ENCODE peak calls at places on chromosomes 12 and 14, in five cellular contexts. One of them, this sample, is unnamed.

GRCh38 chr12:10720974-10721565 is 2.1 kb downstream of the YBX3 start:
- DNase-seq in neural progenitor cell: no peak
- DNase-seq in adipocyte: peak; percentile 41
- DNase-seq in Caco-2: no peak
- DNase-seq in psoas muscle: no peak
- DNase-seq in this sample: peak; percentile 55

GRCh38 chr14:20846560-20846959 is 43.9 kb upstream of the RNASE1 start:
- DNase-seq in neural progenitor cell: no peak
- DNase-seq in psoas muscle: no peak
- DNase-seq in Caco-2: no peak
- DNase-seq in adipocyte: no peak
- DNase-seq in this sample: no peak

GRCh38 chr14:64725879-64726584 is 21.8 kb downstream of the PLEKHG3 start:
- DNase-seq in adipocyte: no peak
- DNase-seq in psoas muscle: no peak
- DNase-seq in Caco-2: no peak
- DNase-seq in neural progenitor cell: no peak
- DNase-seq in this sample: peak; percentile 54

GRCh38 chr12:3718100-3718499 is 34.8 kb downstream of the CRACR2A start:
- DNase-seq in neural progenitor cell: no peak
- DNase-seq in adipocyte: no peak
- DNase-seq in Caco-2: no peak
- DNase-seq in psoas muscle: no peak
- DNase-seq in this sample: no peak

GRCh38 chr12:34287986-34288962 is 266.0 kb downstream of the ALG10 start:
- DNase-seq in neural progenitor cell: no peak
- DNase-seq in psoas muscle: no peak
- DNase-seq in Caco-2: no peak
- DNase-seq in adipocyte: no peak
- DNase-seq in this sample: no peak

GRCh38 chr14:91649930-91650329 is 82.0 kb downstream of the CATSPERB start:
- DNase-seq in Caco-2: peak; percentile 29
- DNase-seq in neural progenitor cell: peak; percentile 27
- DNase-seq in adipocyte: peak; percentile 73
- DNase-seq in psoas muscle: no peak
- DNase-seq in this sample: peak; percentile 79

GRCh38 chr12:47736877-47737676 is 11.8 kb upstream of the ENDOU start:
- DNase-seq in adipocyte: peak; percentile 89
- DNase-seq in psoas muscle: peak; percentile 84
- DNase-seq in Caco-2: no peak
- DNase-seq in neural progenitor cell: no peak
- DNase-seq in this sample: peak; percentile 97

GRCh38 chr12:91419809-91420208 is 237.2 kb upstream of the DCN start:
- DNase-seq in neural progenitor cell: no peak
- DNase-seq in psoas muscle: no peak
- DNase-seq in adipocyte: no peak
- DNase-seq in Caco-2: no peak
- DNase-seq in this sample: no peak

GRCh38 chr12:12718853-12719252 is 1.7 kb downstream of the CDKN1B start:
- DNase-seq in Caco-2: peak; percentile 25
- DNase-seq in neural progenitor cell: peak; percentile 43
- DNase-seq in adipocyte: peak; percentile 68
- DNase-seq in psoas muscle: no peak
- DNase-seq in this sample: no peak

GRCh38 chr12:52277486-52278245 is 3.2 kb downstream of the KRT86 start:
- DNase-seq in psoas muscle: no peak
- DNase-seq in neural progenitor cell: no peak
- DNase-seq in adipocyte: no peak
- DNase-seq in Caco-2: no peak
- DNase-seq in this sample: no peak

GRCh38 chr12:31868980-31869379 is 90.2 kb upstream of the RESF1 start:
- DNase-seq in psoas muscle: no peak
- DNase-seq in adipocyte: peak; percentile 9
- DNase-seq in neural progenitor cell: no peak
- DNase-seq in Caco-2: no peak
- DNase-seq in this sample: no peak

GRCh38 chr12:44848771-44849085 is 27.4 kb downstream of the NELL2 start:
- DNase-seq in Caco-2: no peak
- DNase-seq in adipocyte: no peak
- DNase-seq in neural progenitor cell: no peak
- DNase-seq in psoas muscle: no peak
- DNase-seq in this sample: no peak

GRCh38 chr12:44847888-44848770 is 28.0 kb downstream of the NELL2 start:
- DNase-seq in adipocyte: no peak
- DNase-seq in neural progenitor cell: no peak
- DNase-seq in Caco-2: no peak
- DNase-seq in psoas muscle: no peak
- DNase-seq in this sample: peak; percentile 21

GRCh38 chr12:44851586-44851985 is 24.5 kb downstream of the NELL2 start:
- DNase-seq in Caco-2: no peak
- DNase-seq in psoas muscle: no peak
- DNase-seq in neural progenitor cell: no peak
- DNase-seq in adipocyte: no peak
- DNase-seq in this sample: no peak

GRCh38 chr12:44846826-44847225 is 29.3 kb downstream of the NELL2 start:
- DNase-seq in adipocyte: no peak
- DNase-seq in Caco-2: no peak
- DNase-seq in psoas muscle: no peak
- DNase-seq in neural progenitor cell: no peak
- DNase-seq in this sample: no peak

GRCh38 chr12:44847403-44847802 is 28.7 kb downstream of the NELL2 start:
- DNase-seq in neural progenitor cell: no peak
- DNase-seq in adipocyte: no peak
- DNase-seq in psoas muscle: no peak
- DNase-seq in Caco-2: no peak
- DNase-seq in this sample: no peak
- H3K36me3 ChIP-seq in neural progenitor cell: no peaks in the 10 kb centered on the region
- H3K36me3 ChIP-seq in adipocyte: no peaks in the 10 kb centered on the region
- H3K36me3 ChIP-seq in psoas muscle: no peaks in the 10 kb centered on the region
- H3K36me3 ChIP-seq in Caco-2: no peaks in the 10 kb centered on the region
- H3K36me3 ChIP-seq in this sample: no peaks in the 10 kb centered on the region

GRCh38 chr14:100661340-100661712 is 65.4 kb upstream of the DLK1 start:
- DNase-seq in adipocyte: no peak
- DNase-seq in Caco-2: no peak
- DNase-seq in neural progenitor cell: no peak
- DNase-seq in psoas muscle: peak; percentile 3
- DNase-seq in this sample: peak; percentile 39

GRCh38 chr14:100658514-100658886 is 68.2 kb upstream of the DLK1 start:
- DNase-seq in neural progenitor cell: peak; percentile 50
- DNase-seq in Caco-2: no peak
- DNase-seq in psoas muscle: no peak
- DNase-seq in adipocyte: no peak
- DNase-seq in this sample: no peak

GRCh38 chr14:100657780-100658513 is 68.7 kb upstream of the DLK1 start:
- DNase-seq in Caco-2: no peak
- DNase-seq in adipocyte: no peak
- DNase-seq in neural progenitor cell: no peak
- DNase-seq in psoas muscle: no peak
- DNase-seq in this sample: peak; percentile 31

GRCh38 chr14:100660498-100661339 is 66.0 kb upstream of the DLK1 start:
- DNase-seq in neural progenitor cell: no peak
- DNase-seq in adipocyte: no peak
- DNase-seq in Caco-2: no peak
- DNase-seq in psoas muscle: no peak
- DNase-seq in this sample: peak; percentile 70

DNA sequence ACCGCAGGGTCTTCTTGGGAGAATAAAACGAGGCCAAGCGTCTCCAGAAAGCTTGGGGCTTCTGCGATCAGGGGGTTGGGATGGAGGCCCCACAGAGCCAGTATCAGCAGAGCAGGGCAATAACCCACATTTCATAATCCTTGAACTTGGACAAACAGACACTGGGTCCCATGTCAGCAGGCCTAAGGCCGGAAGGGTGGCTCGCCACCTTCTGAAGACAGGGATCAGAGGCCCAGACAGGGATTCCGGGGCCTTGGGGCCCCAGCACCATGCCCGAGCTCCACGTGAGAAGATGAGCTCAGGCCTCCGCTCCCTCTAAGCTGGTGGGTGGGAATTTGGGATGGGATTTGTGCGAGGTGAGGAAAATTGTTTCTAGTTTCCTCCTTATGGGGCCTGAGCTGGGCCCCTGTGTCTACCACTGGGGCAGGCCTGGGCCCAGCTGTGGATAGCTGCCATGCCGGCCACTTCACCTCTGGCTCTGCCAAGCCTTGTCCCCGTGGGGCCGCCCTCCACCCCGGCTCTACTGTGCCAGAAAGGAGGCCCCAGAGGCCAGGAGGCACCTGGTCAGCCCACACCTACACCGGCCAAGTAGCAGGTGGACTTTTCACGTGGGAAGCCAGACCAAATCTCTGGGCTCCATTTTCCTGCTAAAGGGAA is 67.2 kb upstream of the DLK1 start:
- DNase-seq in adipocyte: no peak
- DNase-seq in psoas muscle: no peak
- DNase-seq in neural progenitor cell: no peak
- DNase-seq in Caco-2: no peak
- DNase-seq in this sample: peak; percentile 71
- H3K4me1 ChIP-seq in adipocyte: no peaks in the 10 kb centered on the region
- H3K4me1 ChIP-seq in psoas muscle: no peaks in the 10 kb centered on the region
- H3K4me1 ChIP-seq in neural progenitor cell: peaks cover 32% of the 10 kb centered on the region
- H3K4me1 ChIP-seq in Caco-2: no peaks in the 10 kb centered on the region
- H3K4me1 ChIP-seq in this sample: no peaks in the 10 kb centered on the region

GRCh38 chr14:53956427-53957201 is at the start of gene BMP4:
- DNase-seq in neural progenitor cell: peak; percentile 86
- DNase-seq in adipocyte: peak; percentile 41
- DNase-seq in psoas muscle: peak; percentile 84
- DNase-seq in Caco-2: peak; percentile 94
- DNase-seq in this sample: peak; percentile 86
- H3K36me3 ChIP-seq in neural progenitor cell: no peaks in the 10 kb centered on the region
- H3K36me3 ChIP-seq in adipocyte: no peaks in the 10 kb centered on the region
- H3K36me3 ChIP-seq in psoas muscle: no peaks in the 10 kb centered on the region
- H3K36me3 ChIP-seq in Caco-2: no peaks in the 10 kb centered on the region
- H3K36me3 ChIP-seq in this sample: no peaks in the 10 kb centered on the region

GRCh38 chr12:113221181-113221996 is at the start of gene TPCN1:
- DNase-seq in Caco-2: peak; percentile 99
- DNase-seq in neural progenitor cell: peak; percentile 100
- DNase-seq in adipocyte: peak; percentile 100
- DNase-seq in psoas muscle: peak; percentile 100
- DNase-seq in this sample: peak; percentile 98
- H3K4me1 ChIP-seq in Caco-2: peaks cover 16% of the 10 kb centered on the region
- H3K4me1 ChIP-seq in neural progenitor cell: no peaks in the 10 kb centered on the region
- H3K4me1 ChIP-seq in adipocyte: peaks cover 39% of the 10 kb centered on the region
- H3K4me1 ChIP-seq in psoas muscle: peaks cover 35% of the 10 kb centered on the region
- H3K4me1 ChIP-seq in this sample: peaks cover 31% of the 10 kb centered on the region

GRCh38 chr14:54594531-54594930 is 27.6 kb downstream of the SAMD4A start:
- DNase-seq in neural progenitor cell: no peak
- DNase-seq in Caco-2: no peak
- DNase-seq in psoas muscle: no peak
- DNase-seq in adipocyte: peak; percentile 7
- DNase-seq in this sample: no peak

GRCh38 chr14:54589843-54590242 is 22.9 kb downstream of the SAMD4A start:
- DNase-seq in adipocyte: peak; percentile 30
- DNase-seq in neural progenitor cell: no peak
- DNase-seq in Caco-2: no peak
- DNase-seq in psoas muscle: no peak
- DNase-seq in this sample: no peak

GRCh38 chr14:54590481-54590880 is 23.6 kb downstream of the SAMD4A start:
- DNase-seq in psoas muscle: no peak
- DNase-seq in Caco-2: no peak
- DNase-seq in neural progenitor cell: no peak
- DNase-seq in adipocyte: peak; percentile 16
- DNase-seq in this sample: no peak

GRCh38 chr14:54591461-54592245 is 24.7 kb downstream of the SAMD4A start:
- DNase-seq in neural progenitor cell: no peak
- DNase-seq in Caco-2: no peak
- DNase-seq in psoas muscle: no peak
- DNase-seq in adipocyte: peak; percentile 55
- DNase-seq in this sample: no peak

DNA sequence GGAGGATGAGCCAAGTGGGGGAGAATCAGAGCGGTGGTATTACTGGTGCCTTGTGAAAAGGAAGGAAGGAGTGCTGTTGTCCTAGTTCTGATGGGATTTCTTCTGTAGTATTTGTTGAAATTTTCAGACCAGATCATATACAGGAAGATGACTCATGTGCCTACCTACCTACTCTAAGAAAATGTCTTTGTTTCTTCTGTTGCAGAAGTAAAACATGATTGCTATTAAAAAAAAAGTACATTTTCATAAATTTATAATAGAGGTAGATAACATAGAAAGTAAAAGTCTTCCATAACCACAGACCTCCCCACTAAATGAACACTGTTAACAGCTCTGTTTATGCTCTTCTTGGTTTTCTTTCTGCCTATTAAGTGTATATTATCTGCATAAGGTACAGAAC is 26.9 kb downstream of the SAMD4A start:
- DNase-seq in adipocyte: peak; percentile 26
- DNase-seq in Caco-2: no peak
- DNase-seq in neural progenitor cell: no peak
- DNase-seq in psoas muscle: no peak
- DNase-seq in this sample: no peak
- H3K36me3 ChIP-seq in adipocyte: no peaks in the 10 kb centered on the region
- H3K36me3 ChIP-seq in Caco-2: no peaks in the 10 kb centered on the region
- H3K36me3 ChIP-seq in neural progenitor cell: no peaks in the 10 kb centered on the region
- H3K36me3 ChIP-seq in psoas muscle: no peaks in the 10 kb centered on the region
- H3K36me3 ChIP-seq in this sample: no peaks in the 10 kb centered on the region

This sample was measured in osteoblast.